ENCODE peak calls at places on chromosome 7, in six cellular contexts. Z is prostate gland, I is spleen, W is stomach, V is HCT116, T is NB4. G is an unnamed sample.

GRCh38 chr7:56099653-56100052 is 6.6 kb downstream of the CHCHD2 start:
- DNase-seq in Z (no peak), I (peak), W (no peak), V (no peak), T (no peak), G (no peak)

GRCh38 chr7:134782121-134782623 is 2.7 kb downstream of the CALD1 start:
- DNase-seq in Z (no peak), I (no peak), W (no peak), V (no peak), T (no peak), G (no peak)

GRCh38 chr7:130276796-130277762 is 10.4 kb downstream of the CPA2 start:
- DNase-seq in Z (no peak), I (no peak), W (no peak), V (no peak), T (no peak), G (no peak)

GRCh38 chr7:16753932-16754571 is 497 bp downstream of the TSPAN13 start:
- DNase-seq in Z (peak), I (peak), W (peak), V (no peak), T (peak), G (peak)

GRCh38 chr7:154698726-154699291 is 304.1 kb downstream of the PAXIP1 start:
- DNase-seq in Z (no peak), I (no peak), W (no peak), V (no peak), T (peak), G (no peak)

GRCh38 chr7:121330053-121330833 is 1.4 kb downstream of the WNT16 start:
- DNase-seq in Z (no peak), I (peak), W (no peak), V (no peak), T (no peak), G (no peak)

GRCh38 chr7:137825489-137825888 is 21.3 kb downstream of the DGKI start:
- DNase-seq in Z (no peak), I (no peak), W (no peak), V (no peak), T (no peak), G (no peak)

GRCh38 chr7:143372070-143372469 is 9.1 kb upstream of the ZYX start:
- DNase-seq in Z (no peak), I (peak), W (peak), V (no peak), T (peak), G (peak)

GRCh38 chr7:95628831-95629439 is 32.6 kb upstream of the PDK4 start:
- DNase-seq in Z (no peak), I (no peak), W (no peak), V (no peak), T (no peak), G (no peak)

GRCh38 chr7:4769753-4770152 is 5.7 kb upstream of the AP5Z1 start:
- DNase-seq in Z (no peak), I (no peak), W (peak), V (no peak), T (no peak), G (no peak)

GRCh38 chr7:151199196-151199874 is 11.0 kb downstream of the H2BK1 start:
- DNase-seq in Z (no peak), I (no peak), W (no peak), V (no peak), T (no peak), G (peak)

GRCh38 chr7:16810573-16810972 is 5.8 kb upstream of the AGR2 start:
- DNase-seq in Z (no peak), I (no peak), W (no peak), V (no peak), T (no peak), G (no peak)

GRCh38 chr7:21011153-21011552 is 224.5 kb upstream of the SP8 start:
- DNase-seq in Z (no peak), I (no peak), W (no peak), V (peak), T (no peak), G (no peak)

GRCh38 chr7:134954197-134955082 is 31.9 kb upstream of the AGBL3 start:
- DNase-seq in Z (no peak), I (no peak), W (no peak), V (peak), T (peak), G (no peak)

GRCh38 chr7:142313528-142313927 is 55.7 kb upstream of the PRSS58 start:
- DNase-seq in Z (no peak), I (no peak), W (no peak), V (no peak), T (no peak), G (no peak)

GRCh38 chr7:99505324-99505662 is 831 bp downstream of the ZKSCAN5 start:
- DNase-seq in Z (no peak), I (no peak), W (no peak), V (no peak), T (no peak), G (no peak)

GRCh38 chr7:12031186-12031585 is 179.9 kb upstream of the TMEM106B start:
- DNase-seq in Z (no peak), I (no peak), W (no peak), V (no peak), T (no peak), G (no peak)

GRCh38 chr7:127447326-127447945 is 54.9 kb upstream of the ZNF800 start:
- DNase-seq in Z (no peak), I (peak), W (no peak), V (peak), T (peak), G (peak)

GRCh38 chr7:89002942-89003618 is 207.5 kb upstream of the TEX47 start:
- DNase-seq in Z (no peak), I (no peak), W (no peak), V (no peak), T (no peak), G (no peak)

GRCh38 chr7:112930787-112931186 is 140.6 kb upstream of the TMEM168 start:
- DNase-seq in Z (no peak), I (no peak), W (no peak), V (no peak), T (peak), G (peak)

GRCh38 chr7:17405786-17406185 is 107.3 kb downstream of the AHR start:
- DNase-seq in Z (no peak), I (no peak), W (no peak), V (peak), T (peak), G (no peak)

GRCh38 chr7:35993663-35994622 is 159.1 kb upstream of the EEPD1 start:
- DNase-seq in Z (no peak), I (no peak), W (no peak), V (no peak), T (no peak), G (no peak)

GRCh38 chr7:36814311-36814710 is 90.0 kb upstream of the AOAH start:
- DNase-seq in Z (no peak), I (no peak), W (no peak), V (no peak), T (no peak), G (no peak)

GRCh38 chr7:1149351-1149794 is 10.6 kb downstream of the ZFAND2A start:
- DNase-seq in Z (no peak), I (peak), W (no peak), V (no peak), T (no peak), G (no peak)

DNA sequence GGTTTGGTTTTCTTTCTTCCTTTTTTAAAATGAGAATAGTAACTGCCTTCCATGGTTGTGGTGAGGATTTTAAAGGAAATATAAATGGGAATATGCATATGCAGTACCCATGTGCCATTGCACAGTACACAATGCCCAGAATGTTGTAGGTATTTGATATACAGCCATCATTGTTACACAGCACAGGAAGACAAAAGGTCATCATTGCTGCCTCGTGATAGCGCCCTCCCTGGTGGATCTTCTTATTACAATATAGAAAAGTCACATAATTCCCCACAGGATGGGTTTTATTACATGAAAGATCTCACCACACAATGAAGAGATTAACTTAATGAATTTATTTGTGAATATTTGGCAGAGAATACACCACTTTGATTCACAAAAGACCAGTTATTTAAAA is 76.5 kb downstream of the PPP1R17 start:
- DNase-seq in Z (no peak), I (no peak), W (no peak), V (no peak), T (peak), G (no peak)
- TF ChIP-seq CTCF in Z (no peak), I (no peak), W (no peak), V (peak), T (peak), G (no peak)

GRCh38 chr7:38330048-38330447 is 56.6 kb upstream of the TARP start:
- DNase-seq in Z (no peak), I (no peak), W (no peak), V (no peak), T (no peak), G (no peak)

GRCh38 chr7:38334163-38334562 is 60.7 kb upstream of the TARP start:
- DNase-seq in Z (no peak), I (no peak), W (no peak), V (no peak), T (no peak), G (no peak)

GRCh38 chr7:38335490-38336135 is 62.2 kb upstream of the TARP start:
- DNase-seq in Z (peak), I (peak), W (peak), V (peak), T (peak), G (peak)

GRCh38 chr7:38330861-38331709 is 57.6 kb upstream of the TARP start:
- DNase-seq in Z (no peak), I (peak), W (no peak), V (no peak), T (peak), G (no peak)

GRCh38 chr7:38335123-38335489 is 61.7 kb upstream of the TARP start:
- DNase-seq in Z (no peak), I (no peak), W (no peak), V (no peak), T (no peak), G (no peak)
- H3K4me3 ChIP-seq in Z (no peak), I (no peak), W (no peak), V (no peak), T (peak), G (no peak)

DNA sequence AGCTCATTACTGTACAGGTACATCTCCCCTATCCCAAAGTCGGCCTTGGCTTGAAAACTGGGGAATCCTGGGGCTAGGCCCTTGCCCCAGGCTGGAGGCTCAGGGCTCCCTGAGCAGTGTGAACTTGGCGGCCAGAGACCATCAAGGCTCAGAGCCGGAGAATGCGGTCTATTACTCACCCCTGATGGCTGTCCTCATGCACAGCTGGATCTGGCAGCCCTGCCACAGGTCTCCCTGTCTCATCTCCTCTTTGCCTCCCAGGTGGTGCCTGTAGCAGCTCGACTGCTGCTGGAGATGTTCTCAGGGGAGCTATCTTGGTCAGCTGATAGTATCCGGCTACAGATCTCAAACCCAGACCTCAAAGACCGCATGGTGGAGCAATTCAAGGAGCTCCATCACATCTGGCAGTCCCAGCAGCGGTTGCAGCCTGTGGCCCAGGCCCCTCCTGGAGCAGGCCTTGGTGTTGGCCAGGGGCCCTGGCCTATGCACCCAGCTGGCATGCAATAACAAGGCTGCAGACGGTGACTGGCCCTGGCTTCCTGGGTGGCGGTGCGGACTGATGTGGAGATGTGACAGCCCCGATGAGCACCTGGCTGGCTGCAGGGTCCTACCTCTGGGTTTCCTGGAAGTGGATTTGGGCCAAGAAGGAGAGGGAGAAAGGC is 10.7 kb downstream of the IRF5 start:
- DNase-seq in Z (no peak), I (no peak), W (no peak), V (no peak), T (peak), G (no peak)
- TF ChIP-seq POLR2A in Z (no peak), I (no peak), W (no peak), V (no peak), T (no peak), G (no peak)

DNA sequence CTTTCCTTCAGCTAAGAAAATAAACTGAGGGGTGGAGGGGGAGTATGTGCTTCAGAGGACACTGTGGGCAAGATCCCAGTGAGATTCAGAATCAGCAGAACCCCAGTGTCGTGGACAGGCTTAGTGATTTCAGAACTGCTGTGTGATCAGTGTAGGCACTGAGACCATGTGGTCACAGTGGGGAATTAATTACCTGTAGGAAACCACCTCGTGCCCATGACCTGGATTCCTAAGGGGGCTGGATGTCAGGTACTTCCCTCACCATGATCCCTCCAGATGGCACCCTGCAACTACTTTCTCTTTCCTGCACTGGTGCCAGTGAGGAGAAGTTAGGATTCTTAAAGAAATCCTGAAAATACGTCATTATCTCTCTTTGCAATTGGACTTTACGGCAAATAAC is 64.4 kb downstream of the HBP1 start:
- DNase-seq in Z (no peak), I (no peak), W (no peak), V (no peak), T (no peak), G (no peak)
- TF ChIP-seq CTCF in Z (no peak), I (no peak), W (no peak), V (no peak), T (no peak), G (no peak)

GRCh38 chr7:50305697-50306300 is 1.3 kb downstream of the IKZF1 start:
- DNase-seq in Z (no peak), I (no peak), W (no peak), V (no peak), T (no peak), G (no peak)
- H3K4me3 ChIP-seq in Z (no peak), I (peak), W (peak), V (no peak), T (peak), G (no peak)

G was measured in testis.